ENCODE peak calls at places on chromosomes 12 and 14, in four cellular contexts. A, W, S and O are unnamed samples.

GRCh38 chr12:53174881-53175491 is 5.5 kb upstream of the ZNF740 start:
- DNase-seq in W (no peak), A (peak), S (no peak), O (peak)

GRCh38 chr12:69966409-69966808 is 141.4 kb downstream of the MYRFL start:
- DNase-seq in W (no peak), A (no peak), S (peak), O (no peak)

GRCh38 chr14:76595266-76595665 is 166.0 kb upstream of the VASH1 start:
- DNase-seq in W (no peak), A (no peak), S (no peak), O (no peak)

GRCh38 chr12:19847294-19848059 is 408.2 kb downstream of the AEBP2 start:
- DNase-seq in W (no peak), S (no peak), A (peak), O (no peak)

GRCh38 chr12:65853489-65854157 is 29.3 kb downstream of the HMGA2 start:
- DNase-seq in W (no peak), A (peak), S (no peak), O (no peak)

GRCh38 chr12:52207895-52208294 is 16.1 kb upstream of the KRT80 start:
- DNase-seq in A (peak), W (no peak), S (no peak), O (no peak)

GRCh38 chr14:36513451-36514277 is 6.4 kb downstream of the NKX2-1 start:
- DNase-seq in S (no peak), W (peak), A (no peak), O (peak)

GRCh38 chr14:31927348-31927826 is 149.7 kb upstream of the ARHGAP5 start:
- DNase-seq in A (peak), S (no peak), W (no peak), O (peak)

GRCh38 chr12:101001669-101002068 is 207.1 kb downstream of the ANO4 start:
- DNase-seq in A (no peak), W (no peak), S (no peak), O (no peak)

GRCh38 chr12:97764700-97765099 is 302.1 kb downstream of the RMST start:
- DNase-seq in W (no peak), S (no peak), A (no peak), O (no peak)

GRCh38 chr14:44736326-44736725 is 225.4 kb downstream of the KLHL28 start:
- DNase-seq in A (no peak), W (no peak), S (no peak), O (no peak)

GRCh38 chr14:92670177-92670576 is 78.2 kb downstream of the LGMN start:
- DNase-seq in W (peak), S (no peak), A (no peak), O (no peak)

GRCh38 chr14:100438678-100439592 is 115.8 kb downstream of the SLC25A47 start:
- DNase-seq in A (peak), S (peak), W (no peak), O (no peak)

GRCh38 chr14:60893916-60894315 is 87.0 kb downstream of the TRMT5 start:
- DNase-seq in A (no peak), W (no peak), S (no peak), O (peak)

GRCh38 chr14:88775532-88775931 is 17.2 kb downstream of the EML5 start:
- DNase-seq in S (no peak), A (no peak), W (no peak), O (no peak)

GRCh38 chr12:114876968-114877680 is 193.1 kb upstream of the TBX3 start:
- DNase-seq in A (no peak), W (no peak), S (no peak), O (no peak)

DNA sequence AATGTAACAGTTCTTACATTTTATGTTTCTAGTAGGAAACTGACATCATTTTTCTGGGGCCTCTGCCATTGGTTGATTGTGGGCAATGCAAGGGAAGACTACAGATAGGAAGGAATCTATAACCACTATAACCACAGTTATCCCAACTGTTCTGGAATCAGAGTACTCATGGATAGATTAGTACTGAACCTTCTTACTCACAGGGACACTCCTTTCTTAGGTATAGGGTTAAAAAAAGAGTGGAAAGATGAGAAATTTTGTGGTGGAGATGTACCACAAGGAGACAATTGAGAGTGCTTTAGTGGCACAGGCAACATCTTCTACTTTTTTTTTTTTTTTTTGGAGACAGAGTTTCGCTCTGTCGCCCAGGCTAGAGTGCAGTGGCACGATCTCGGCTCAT is 21.0 kb downstream of the TMEM116 start:
- DNase-seq in A (no peak), W (no peak), S (no peak), O (no peak)
- H3K4me2 ChIP-seq in A (no peak), W (no peak), S (no peak), O (no peak)

DNA sequence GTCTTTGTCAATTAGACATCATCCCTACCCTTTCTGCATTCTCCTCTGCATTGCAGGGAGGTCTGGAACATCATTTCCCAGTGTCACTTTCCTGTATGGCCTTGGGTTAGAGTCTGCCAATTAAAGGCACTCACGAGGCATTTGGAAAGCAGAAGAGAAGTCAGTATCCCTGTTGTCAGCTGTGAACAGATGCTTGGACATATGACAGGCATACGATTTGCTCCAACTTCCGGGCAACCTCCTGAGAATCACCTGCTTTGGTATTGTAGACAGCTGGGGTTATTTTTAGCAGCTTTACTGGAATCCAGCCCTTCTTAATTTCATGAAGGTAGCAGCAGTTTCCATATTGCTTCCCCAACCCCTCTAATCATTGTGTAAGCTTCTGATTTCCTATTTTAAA is 88.7 kb upstream of the DHRS4 start:
- DNase-seq in S (no peak), A (no peak), W (no peak), O (no peak)
- TF ChIP-seq POLR2AphosphoS5 in S (no peak), A (no peak), W (no peak), O (no peak)

DNA sequence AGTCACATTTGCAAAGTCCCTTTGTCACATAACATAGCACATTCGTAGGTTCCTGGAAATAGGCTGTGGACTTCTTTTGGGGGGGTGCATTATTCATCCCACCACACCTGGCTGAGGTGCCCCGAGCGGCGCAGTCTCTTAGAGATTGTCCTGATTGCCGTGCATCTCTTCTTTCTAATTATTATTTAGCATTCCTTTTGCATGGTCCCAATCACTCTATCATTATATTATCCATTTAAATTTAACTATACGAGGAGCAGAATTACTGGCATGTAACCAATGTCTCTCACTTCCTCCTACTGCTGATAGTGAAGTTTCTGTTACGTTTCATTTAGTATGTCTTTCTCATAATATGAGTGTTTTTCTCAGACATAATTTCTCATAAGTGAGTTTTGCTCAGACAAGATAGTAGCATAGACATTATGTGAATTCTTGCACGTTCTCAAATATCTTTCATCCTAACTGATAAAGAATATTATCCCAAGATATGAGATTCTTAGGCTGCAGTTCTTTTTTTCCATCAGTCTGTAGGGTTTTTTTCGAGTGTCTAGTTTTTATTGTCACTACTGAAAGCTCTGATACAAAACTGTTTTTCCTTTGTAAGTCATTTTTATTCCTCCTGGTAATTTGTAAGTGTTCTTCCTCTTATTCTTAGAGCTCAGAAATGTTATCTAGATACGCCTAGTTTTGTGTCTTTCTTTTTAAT is 444.3 kb downstream of the NELL2 start:
- DNase-seq in S (no peak), A (no peak), W (no peak), O (no peak)
- H3K4me2 ChIP-seq in S (no peak), A (no peak), W (no peak), O (no peak)

GRCh38 chr14:38521591-38521990 is 265.7 kb upstream of the CLEC14A start:
- DNase-seq in W (no peak), A (no peak), S (no peak), O (no peak)
- TF ChIP-seq POLR2AphosphoS5 in W (no peak), A (no peak), S (no peak), O (no peak)

DNA sequence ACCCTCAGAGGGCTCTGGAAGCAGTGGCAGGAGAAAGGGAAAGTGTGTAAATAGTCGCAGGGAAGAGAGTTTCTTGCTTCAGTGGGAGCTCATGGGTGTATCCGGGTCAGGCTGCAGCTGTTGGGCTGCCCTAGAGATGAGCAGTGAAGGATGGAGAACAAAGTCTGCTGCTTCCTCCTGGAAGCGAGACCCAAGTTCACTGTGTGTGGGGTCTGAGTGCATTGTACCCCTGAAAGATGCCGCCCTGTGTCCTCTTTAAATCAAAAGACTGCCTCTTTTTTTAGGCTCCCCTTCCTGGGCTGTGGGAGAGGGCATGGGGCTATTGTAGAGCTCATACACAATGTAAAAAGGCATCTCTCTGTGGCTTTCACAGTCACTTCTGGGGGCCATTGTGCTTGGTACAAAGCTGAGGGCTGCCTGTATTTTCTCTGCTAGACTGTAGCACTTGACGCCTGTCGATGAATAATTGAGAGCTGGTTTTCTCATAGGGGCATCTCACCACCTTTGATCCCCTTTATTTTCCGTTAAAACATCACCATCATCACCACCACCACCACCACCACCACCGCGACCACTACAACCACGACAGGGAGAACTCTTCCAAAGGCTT is 16.7 kb downstream of the CHST11 start:
- DNase-seq in A (peak), S (no peak), W (no peak), O (no peak)
- H3K4me2 ChIP-seq in A (no peak), S (no peak), W (no peak), O (no peak)

GRCh38 chr14:94650806-94651805 is 38.9 kb downstream of the SERPINA3 start:
- DNase-seq in A (no peak), S (no peak), W (peak), O (no peak)

GRCh38 chr14:94656043-94656442 is 43.9 kb downstream of the SERPINA3 start:
- DNase-seq in A (no peak), S (no peak), W (no peak), O (no peak)

GRCh38 chr14:94654071-94654974 is 42.1 kb downstream of the SERPINA3 start:
- DNase-seq in W (no peak), S (no peak), A (no peak), O (no peak)

GRCh38 chr14:94653321-94653720 is 41.1 kb downstream of the SERPINA3 start:
- DNase-seq in A (no peak), S (no peak), W (no peak), O (no peak)

GRCh38 chr14:94655169-94655710 is 43.0 kb downstream of the SERPINA3 start:
- DNase-seq in S (no peak), W (no peak), A (no peak), O (no peak)
- TF ChIP-seq POLR2AphosphoS5 in S (no peak), W (no peak), A (no peak), O (no peak)

DNA sequence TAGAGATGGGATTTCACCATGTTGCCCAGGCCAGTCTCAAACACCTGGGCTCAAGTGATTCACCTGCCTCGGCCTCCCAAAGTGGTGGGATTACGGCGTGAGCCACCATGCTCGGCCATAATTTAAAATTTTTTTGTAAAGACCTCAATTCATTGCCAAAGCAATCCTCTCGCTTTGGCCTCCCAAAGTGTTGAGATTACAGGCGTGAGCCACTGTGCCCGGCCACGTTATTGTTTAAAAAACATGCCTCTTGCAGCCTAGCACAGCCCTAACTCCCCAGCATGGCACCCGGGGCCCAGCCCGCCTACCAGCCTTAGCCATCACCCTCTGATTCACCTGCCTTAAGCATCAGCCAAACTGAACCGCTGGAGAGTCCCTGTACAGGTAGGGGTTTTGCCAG is 13.1 kb upstream of the RPS6KL1 start:
- DNase-seq in A (no peak), S (no peak), W (no peak), O (no peak)
- H3K4me2 ChIP-seq in A (no peak), S (no peak), W (no peak), O (no peak)

GRCh38 chr14:103030741-103031565 is 26.4 kb downstream of the CDC42BPB start:
- DNase-seq in A (no peak), W (no peak), S (no peak), O (no peak)
- TF ChIP-seq POLR2AphosphoS5 in A (no peak), W (no peak), S (no peak), O (no peak)